ENCODE peak calls at places on chromosomes 12 and 14, in six cellular contexts. E is K562, X is IMR-90, K is SK-N-SH, J is HepG2, M is GM12878. V is an unnamed sample.
A peak's percentile ranks its signal among the peaks of the same experiment; 100 is the strongest.

GRCh38 chr12:106138279-106138645 is 492 bp downstream of the NUAK1 start:
- DNase-seq in M (no peak), K (no peak), J (no peak), E (no peak), X (no peak), V (no peak)

GRCh38 chr14:101365329-101366158 is 195.8 kb upstream of the DIO3 start:
- DNase-seq in J (no peak), X (no peak), M (no peak), E (no peak), K (peak; percentile 14), V (no peak)

GRCh38 chr14:73311710-73312035 is 74.4 kb downstream of the PAPLN start:
- DNase-seq in J (no peak), M (no peak), E (no peak), X (no peak), K (no peak), V (no peak)

GRCh38 chr12:47343684-47344567 is 264.2 kb upstream of the AMIGO2 start:
- DNase-seq in K (no peak), J (no peak), X (peak; percentile 88), M (no peak), E (no peak), V (no peak)

GRCh38 chr12:4763549-4763948 is 43.3 kb downstream of the GALNT8 start:
- DNase-seq in M (no peak), K (peak; percentile 38), E (peak; percentile 55), J (peak; percentile 32), X (peak; percentile 2), V (peak; percentile 31)

GRCh38 chr12:4034926-4035325 is 161.7 kb upstream of the PARP11 start:
- DNase-seq in M (no peak), E (no peak), X (peak; percentile 59), K (no peak), J (peak; percentile 31), V (no peak)

GRCh38 chr12:24596768-24597388 is 352.0 kb downstream of the BCAT1 start:
- DNase-seq in E (peak; percentile 13), M (no peak), K (peak; percentile 59), J (peak; percentile 24), X (peak; percentile 58), V (peak; percentile 15)

GRCh38 chr14:103123128-103123633 is at the start of gene TNFAIP2:
- DNase-seq in E (peak; percentile 72), K (no peak), J (no peak), X (no peak), M (no peak), V (peak; percentile 68)

GRCh38 chr12:42474391-42474790 is 115.2 kb downstream of the PRICKLE1 start:
- DNase-seq in M (no peak), X (peak; percentile 82), E (no peak), K (no peak), J (no peak), V (peak; percentile 19)

GRCh38 chr12:39905152-39905551 is 200.7 kb downstream of the SLC2A13 start:
- DNase-seq in J (no peak), M (no peak), X (peak; percentile 22), K (peak; percentile 49), E (no peak), V (no peak)

GRCh38 chr14:73731111-73731510 is 16.9 kb upstream of the PNMA1 start:
- DNase-seq in M (no peak), J (no peak), K (no peak), X (no peak), E (no peak), V (no peak)

GRCh38 chr12:76568888-76569551 is 9.4 kb upstream of the OSBPL8 start:
- DNase-seq in J (no peak), K (no peak), E (no peak), X (no peak), M (no peak), V (no peak)

GRCh38 chr14:106235356-106236159 is 709.2 kb downstream of the TMEM121 start:
- DNase-seq in X (no peak), K (no peak), J (no peak), E (no peak), M (no peak), V (no peak)

GRCh38 chr12:64937466-64937865 is 113.0 kb downstream of the TBC1D30 start:
- DNase-seq in M (no peak), K (no peak), X (no peak), J (no peak), E (no peak), V (no peak)

GRCh38 chr14:20350860-20351259 is 7.4 kb downstream of the PARP2 start:
- DNase-seq in J (no peak), X (peak; percentile 17), E (no peak), K (no peak), M (no peak), V (no peak)

GRCh38 chr14:71322660-71323250 is 415.5 kb downstream of the PCNX1 start:
- DNase-seq in J (no peak), M (peak; percentile 66), K (peak; percentile 24), X (peak; percentile 67), E (no peak), V (no peak)

GRCh38 chr14:71321556-71322315 is 414.5 kb downstream of the PCNX1 start:
- DNase-seq in M (no peak), E (no peak), X (peak; percentile 63), K (no peak), J (peak; percentile 72), V (peak; percentile 19)

GRCh38 chr14:71327691-71328090 is 420.4 kb downstream of the PCNX1 start:
- DNase-seq in E (no peak), J (no peak), M (no peak), X (peak; percentile 37), K (no peak), V (no peak)

GRCh38 chr14:71328183-71328582 is 420.9 kb downstream of the PCNX1 start:
- DNase-seq in K (no peak), J (no peak), E (no peak), X (no peak), M (peak; percentile 66), V (no peak)

DNA sequence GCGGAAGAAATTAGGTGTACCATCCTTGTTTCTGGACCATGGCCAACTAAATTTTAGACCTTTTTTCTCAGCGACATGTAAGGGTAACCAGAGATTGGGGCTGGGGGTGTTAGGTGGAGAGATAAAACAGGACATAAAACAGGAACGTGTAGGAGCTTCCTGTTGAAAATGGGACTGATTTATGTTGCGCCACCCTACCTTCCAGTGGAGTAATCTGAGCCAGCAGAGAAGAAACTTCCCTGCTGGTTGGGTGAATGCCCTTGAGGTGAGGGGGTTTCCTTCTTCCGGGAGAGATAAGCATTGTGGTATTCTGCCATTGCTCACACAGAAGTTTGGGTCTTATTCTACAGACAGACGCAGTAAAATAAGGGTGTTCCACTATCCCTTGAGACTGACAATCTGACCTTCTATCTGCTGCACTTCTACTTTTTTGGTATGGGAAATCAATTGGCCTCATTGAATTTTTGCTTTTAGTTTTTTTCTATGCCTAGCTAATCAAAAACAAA is 417.6 kb downstream of the PCNX1 start:
- DNase-seq in X (peak; percentile 38), E (no peak), J (no peak), M (peak; percentile 89), K (no peak), V (no peak)
- TF ChIP-seq SMC3 in X (no peak), E (no peak), J (no peak), M (peak; percentile 26), K (no peak), V (no peak)

GRCh38 chr12:113601656-113602263 is 130.1 kb upstream of the LHX5 start:
- DNase-seq in J (no peak), X (no peak), E (peak; percentile 62), K (no peak), M (no peak), V (no peak)
- TF ChIP-seq SMC3 in J (no peak), X (no peak), E (no peak), K (no peak), M (no peak), V (no peak)

GRCh38 chr12:88391556-88391955 is 188.7 kb downstream of the KITLG start:
- DNase-seq in M (no peak), E (no peak), J (no peak), K (peak; percentile 14), X (peak; percentile 88), V (peak; percentile 53)
- TF ChIP-seq SMC3 in M (no peak), E (no peak), J (no peak), K (no peak), X (no peak), V (no peak)

GRCh38 chr12:56602239-56602638 is 27.9 kb downstream of the BAZ2A start:
- DNase-seq in J (no peak), K (no peak), E (no peak), M (no peak), X (no peak), V (no peak)

GRCh38 chr12:56600753-56601152 is 29.4 kb downstream of the BAZ2A start:
- DNase-seq in X (no peak), M (no peak), J (no peak), K (no peak), E (no peak), V (no peak)

GRCh38 chr12:56599797-56600196 is 30.3 kb downstream of the BAZ2A start:
- DNase-seq in K (no peak), E (no peak), J (no peak), X (no peak), M (no peak), V (no peak)

GRCh38 chr12:56599041-56599440 is 31.1 kb downstream of the BAZ2A start:
- DNase-seq in K (no peak), M (no peak), X (no peak), E (no peak), J (no peak), V (no peak)

GRCh38 chr12:56601503-56601902 is 28.6 kb downstream of the BAZ2A start:
- DNase-seq in E (peak; percentile 41), X (no peak), K (peak; percentile 43), M (no peak), J (no peak), V (peak; percentile 43)
- TF ChIP-seq SMC3 in E (no peak), X (peak; percentile 15), K (peak; percentile 16), M (peak; percentile 34), J (no peak), V (no peak)

DNA sequence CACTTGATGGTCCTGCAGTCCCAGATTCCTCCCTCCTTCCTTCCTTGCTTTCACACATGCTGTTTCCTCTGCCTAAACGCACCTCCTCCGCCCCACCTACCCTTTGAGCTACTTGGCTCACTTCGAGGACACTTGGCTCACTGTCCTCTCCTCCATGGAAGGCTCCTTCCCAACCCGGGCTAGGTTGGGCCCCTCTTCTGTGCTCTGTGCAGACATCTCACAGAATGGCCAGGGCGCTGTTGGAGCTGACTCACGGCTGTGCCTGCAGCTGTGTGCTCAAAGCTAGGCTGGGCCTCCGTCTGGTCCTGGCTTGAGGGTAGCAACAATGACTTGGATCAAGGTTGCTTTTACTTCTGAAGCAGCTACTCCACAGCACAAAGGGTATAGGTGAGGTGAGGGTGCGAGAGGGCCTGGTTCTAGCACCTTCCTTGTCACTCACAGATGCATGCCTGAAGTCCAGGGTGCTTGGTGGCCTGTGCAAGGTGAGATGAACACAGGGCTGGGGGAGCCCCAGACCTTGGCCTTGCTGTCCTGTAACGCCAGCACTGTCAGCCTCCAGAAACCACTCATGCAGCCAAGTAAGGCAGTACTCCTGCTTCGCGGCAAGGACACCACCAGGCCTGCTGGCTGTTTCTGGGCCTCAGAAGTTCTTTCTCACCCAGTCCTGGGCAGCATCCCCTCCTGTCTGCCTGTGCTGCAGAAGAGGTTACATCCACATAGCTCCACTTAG is 61.8 kb downstream of the GALNT16 start:
- DNase-seq in E (no peak), K (no peak), X (no peak), M (no peak), J (no peak), V (no peak)
- TF ChIP-seq SMC3 in E (no peak), K (no peak), X (no peak), M (no peak), J (no peak), V (no peak)

DNA sequence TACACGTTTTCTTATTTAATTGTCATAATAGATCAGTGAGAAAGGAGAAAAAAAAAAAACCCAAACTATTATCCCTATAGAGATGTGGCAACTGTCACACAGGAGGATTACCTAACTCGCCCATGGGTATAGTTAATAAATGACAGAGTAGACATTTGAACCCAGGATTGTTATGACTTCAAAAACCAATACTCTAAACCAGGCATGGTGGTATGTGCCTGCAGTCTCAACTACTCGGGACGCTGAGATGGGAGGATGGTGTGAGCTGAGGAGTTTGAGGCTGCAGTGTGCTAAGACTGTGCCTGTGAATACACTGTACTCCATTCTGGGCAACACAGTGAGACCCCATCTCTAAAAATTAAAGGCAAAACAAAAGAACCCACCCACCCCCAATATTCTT is 114.5 kb downstream of the DENND5B start:
- DNase-seq in M (no peak), K (no peak), E (no peak), X (no peak), J (peak; percentile 84), V (no peak)
- TF ChIP-seq SMC3 in M (no peak), K (no peak), E (no peak), X (no peak), J (peak; percentile 5), V (no peak)

V was measured in A549.